ENCODE peak calls at places on chromosomes 1 and 21, in nine cellular contexts. I is esophagus muscularis mucosa, L is GM20000, S is HL-60, B is GM23338, E is endothelial cell, N is stomach, A is retinal pigment epithelial cell, U is epithelial cell of esophagus. J is an unnamed sample.

GRCh38 chr1:237038211-237038610 is 3.8 kb upstream of the RYR2 start:
- DNase-seq in S (no peak), U (no peak), I (no peak), L (no peak), A (no peak), N (no peak), E (no peak), B (no peak), J (no peak)

GRCh38 chr1:234067584-234067983 is 163.1 kb downstream of the SLC35F3 start:
- DNase-seq in E (no peak), B (no peak), I (no peak), U (no peak), N (no peak), S (no peak), L (no peak), A (no peak), J (no peak)

GRCh38 chr1:210332719-210333398 is 4.2 kb downstream of the HHAT start:
- DNase-seq in U (peak; percentile 81), N (no peak), E (no peak), A (no peak), I (no peak), L (peak; percentile 58), S (no peak), B (no peak), J (no peak)

GRCh38 chr1:219347843-219348475 is 174.3 kb downstream of the LYPLAL1 start:
- DNase-seq in E (no peak), I (peak; percentile 92), A (no peak), U (no peak), S (no peak), B (no peak), L (no peak), N (peak; percentile 57), J (no peak)

GRCh38 chr1:50633465-50633864 is 210.2 kb upstream of the DMRTA2 start:
- DNase-seq in L (no peak), U (no peak), N (no peak), E (no peak), A (no peak), I (no peak), B (peak; percentile 17), S (no peak), J (no peak)

GRCh38 chr21:16563795-16564194 is 834.0 kb downstream of the USP25 start:
- DNase-seq in E (no peak), U (no peak), N (no peak), L (no peak), S (no peak), A (peak; percentile 85), B (peak; percentile 84), I (no peak), J (peak; percentile 17)

GRCh38 chr1:89582571-89582970 is 50.3 kb upstream of the LRRC8C start:
- DNase-seq in L (no peak), A (no peak), U (no peak), E (no peak), I (no peak), B (no peak), N (no peak), S (no peak), J (no peak)

GRCh38 chr21:34135330-34135729 is 62.0 kb downstream of the MRPS6 start:
- DNase-seq in B (no peak), E (no peak), S (no peak), I (peak; percentile 29), U (no peak), A (no peak), L (no peak), N (no peak), J (no peak)

GRCh38 chr1:239802275-239802674 is 289.4 kb upstream of the FMN2 start:
- DNase-seq in L (no peak), I (no peak), S (no peak), B (no peak), N (no peak), A (no peak), U (no peak), E (no peak), J (no peak)
- TF ChIP-seq CTCF in L (no peak), I (no peak), S (no peak), B (peak; percentile 10), N (no peak), A (no peak), U (no peak), E (no peak), J (no peak)

DNA sequence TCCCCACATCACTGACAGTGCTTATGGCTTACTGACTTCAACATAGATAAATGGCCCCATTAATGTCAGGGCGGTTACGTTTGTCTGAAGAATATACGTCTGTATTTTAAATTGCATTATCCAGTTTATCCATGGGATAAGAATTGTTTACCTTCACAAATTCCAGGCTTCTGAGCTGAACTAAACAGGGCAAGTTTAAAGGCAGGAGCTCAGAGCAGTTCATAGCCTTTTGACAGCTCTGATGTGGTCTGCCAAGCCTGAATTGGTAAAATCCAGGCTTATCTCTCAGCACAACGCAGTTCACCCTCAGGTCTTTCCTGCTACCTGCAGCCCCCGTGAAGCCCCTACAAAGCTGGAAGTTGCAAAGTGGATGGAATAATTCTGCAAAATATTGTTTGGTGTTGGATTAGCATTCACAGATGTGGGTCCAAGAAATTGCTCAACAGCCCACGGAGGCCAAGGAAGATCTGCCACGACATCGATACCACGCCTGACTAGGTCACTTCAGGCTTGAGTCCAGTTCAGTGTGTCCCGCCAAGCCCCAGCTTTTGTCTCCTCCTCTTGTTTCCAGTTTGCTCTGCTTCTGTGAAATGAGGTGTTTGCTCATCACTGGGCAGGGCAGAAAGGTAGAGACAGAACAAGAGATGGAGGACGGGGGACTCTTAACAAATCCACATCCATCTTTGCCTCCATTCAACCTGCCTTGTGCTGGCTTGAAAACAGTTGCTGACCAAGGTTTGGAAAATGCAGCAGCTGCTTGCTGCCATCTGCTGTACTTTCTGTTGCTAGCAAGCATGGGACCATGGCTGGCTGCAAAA is 79.8 kb upstream of the GREM2 start:
- DNase-seq in B (peak; percentile 80), I (no peak), L (no peak), N (peak; percentile 36), A (no peak), E (peak; percentile 55), S (peak; percentile 1), U (peak; percentile 31), J (peak; percentile 70)
- TF ChIP-seq CTCF in B (peak; percentile 79), I (peak; percentile 65), L (no peak), N (no peak), A (peak; percentile 92), E (no peak), S (no peak), U (peak; percentile 59), J (peak; percentile 83)

GRCh38 chr1:183022202-183023145 is 746 bp upstream of the LAMC1 start:
- DNase-seq in N (peak; percentile 82), B (peak; percentile 58), E (peak; percentile 40), U (peak; percentile 96), I (peak; percentile 98), A (peak; percentile 94), S (peak; percentile 9), L (peak; percentile 83), J (peak; percentile 99)

GRCh38 chr1:183024352-183025337 is 1.4 kb downstream of the LAMC1 start:
- DNase-seq in N (no peak), A (no peak), L (no peak), I (no peak), B (no peak), S (no peak), E (no peak), U (peak; percentile 33), J (no peak)

GRCh38 chr1:183023601-183024351 is 556 bp downstream of the LAMC1 start:
- DNase-seq in L (peak; percentile 79), S (peak; percentile 46), A (no peak), E (peak; percentile 70), B (peak; percentile 92), U (peak; percentile 83), N (peak; percentile 85), I (no peak), J (peak; percentile 43)

GRCh38 chr1:183021405-183022201 is 1.6 kb upstream of the LAMC1 start:
- DNase-seq in N (no peak), U (no peak), A (peak; percentile 71), I (no peak), L (no peak), S (no peak), E (no peak), B (no peak), J (no peak)

DNA sequence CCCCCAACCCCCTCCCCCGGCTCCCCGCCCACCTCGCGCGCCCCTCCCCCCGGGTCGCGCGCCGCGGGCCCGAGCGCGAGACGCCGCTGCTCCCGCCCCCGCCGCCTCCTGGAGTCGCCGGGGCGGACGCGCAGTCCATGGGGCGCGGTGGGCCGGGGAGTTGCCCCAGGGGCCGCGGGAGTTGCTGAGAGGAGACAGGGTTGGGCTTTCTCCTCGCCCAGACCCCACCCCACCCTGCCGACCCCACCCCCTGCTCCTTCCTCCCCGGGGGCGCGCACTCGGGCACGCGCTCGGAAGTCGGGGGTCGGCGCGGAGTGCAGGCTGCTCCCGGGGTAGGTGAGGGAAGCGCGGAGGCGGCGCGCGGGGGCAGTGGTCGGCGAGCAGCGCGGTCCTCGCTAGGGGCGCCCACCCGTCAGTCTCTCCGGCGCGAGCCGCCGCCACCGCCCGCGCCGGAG is at the start of gene LAMC1:
- DNase-seq in U (peak; percentile 62), S (no peak), L (peak; percentile 90), E (peak; percentile 90), N (peak; percentile 61), A (no peak), B (peak; percentile 95), I (no peak), J (peak; percentile 74)
- TF ChIP-seq CTCF in U (no peak), S (no peak), L (no peak), E (peak; percentile 6), N (no peak), A (no peak), B (no peak), I (no peak), J (no peak)

GRCh38 chr21:40141621-40142020 is 274.4 kb downstream of the PCP4 start:
- DNase-seq in U (no peak), S (no peak), L (no peak), E (no peak), A (no peak), N (no peak), I (no peak), B (no peak), J (no peak)

GRCh38 chr21:40146201-40146890 is 279.1 kb downstream of the PCP4 start:
- DNase-seq in E (no peak), L (no peak), I (no peak), U (peak; percentile 42), S (no peak), N (no peak), B (no peak), A (no peak), J (no peak)

GRCh38 chr21:40139636-40140035 is 272.4 kb downstream of the PCP4 start:
- DNase-seq in E (no peak), A (no peak), B (no peak), N (no peak), L (no peak), S (no peak), U (no peak), I (no peak), J (no peak)

GRCh38 chr21:40140675-40141074 is 273.4 kb downstream of the PCP4 start:
- DNase-seq in I (no peak), A (no peak), U (no peak), B (no peak), S (no peak), L (no peak), N (no peak), E (no peak), J (no peak)

DNA sequence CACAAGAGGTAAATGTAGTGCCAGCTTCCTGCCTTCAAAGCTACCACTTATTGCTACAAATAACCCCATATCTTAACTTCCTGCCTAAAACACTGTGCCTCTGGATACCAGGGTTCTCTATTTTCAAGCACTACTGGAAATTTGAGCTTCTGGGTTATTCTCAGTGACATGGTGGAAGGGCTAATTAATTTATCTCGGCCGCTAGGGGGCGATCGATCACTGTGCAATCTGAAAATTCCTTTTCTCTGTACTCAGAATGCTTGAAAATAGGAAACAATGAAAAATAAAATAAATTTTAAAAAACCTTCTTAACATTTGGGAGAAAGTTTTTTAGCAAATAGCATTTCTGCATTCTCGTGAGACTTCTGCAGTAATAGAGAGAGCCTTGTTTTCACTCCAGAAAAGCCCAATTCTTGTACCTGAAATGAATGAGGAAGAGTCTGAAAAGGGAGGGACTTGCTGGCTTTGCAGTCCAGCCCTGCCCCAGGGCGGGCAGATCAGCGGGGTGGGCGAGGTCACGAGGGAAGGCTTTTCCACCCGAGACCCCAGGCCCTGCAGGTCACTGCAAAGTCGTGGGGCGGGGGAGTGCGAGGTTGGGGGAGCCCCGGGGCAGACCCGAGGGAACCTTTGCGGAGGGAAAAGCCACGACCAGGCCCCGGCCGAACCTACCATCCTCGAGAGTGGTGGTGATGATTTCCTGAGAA is 276.7 kb downstream of the PCP4 start:
- DNase-seq in L (peak; percentile 18), S (peak; percentile 27), U (peak; percentile 54), N (peak; percentile 60), I (no peak), E (peak; percentile 61), A (peak; percentile 0), B (peak; percentile 75), J (peak; percentile 37)
- TF ChIP-seq CTCF in L (peak; percentile 36), S (peak; percentile 38), U (peak; percentile 68), N (no peak), I (peak; percentile 71), E (peak; percentile 92), A (peak; percentile 70), B (peak; percentile 92), J (peak; percentile 97)